ENCODE peak calls at places on chromosome 22, in six cellular contexts. Z is progenitor cell of endocrine pancreas; G is stimulated activated CD8-positive, alpha-beta memory T cell treated with anti-CD3 and anti-CD28 coated beads, Interleukin-4, amount 100 ng/mL, for 24 hours; L is AG10803; E is mesothelial cell of epicardium; A is adipocyte. Q is an unnamed sample.

GRCh38 chr22:47534150-47535133 is 772.0 kb downstream of the TBC1D22A start:
- DNase-seq in G (no peak), A (no peak), L (no peak), Z (no peak), E (no peak), Q (peak; percentile 51)

GRCh38 chr22:41260871-41261270 is 20.1 kb upstream of the CHADL start:
- DNase-seq in Z (no peak), G (no peak), E (no peak), L (no peak), A (no peak), Q (peak; percentile 70)

GRCh38 chr22:20022231-20023069 is 1.5 kb downstream of the TANGO2 start:
- DNase-seq in G (no peak), A (no peak), Z (no peak), E (no peak), L (no peak), Q (no peak)

GRCh38 chr22:40654522-40655167 is 18.1 kb upstream of the MRTFA start:
- DNase-seq in E (no peak), L (peak; percentile 71), G (no peak), Z (no peak), A (peak; percentile 69), Q (peak; percentile 74)

GRCh38 chr22:40176921-40177737 is 596 bp upstream of the TNRC6B start:
- DNase-seq in L (peak; percentile 59), E (no peak), G (peak; percentile 57), A (peak; percentile 70), Z (no peak), Q (no peak)

GRCh38 chr22:37931893-37932389 is 21.5 kb downstream of the C22orf23 start:
- DNase-seq in G (no peak), E (no peak), L (no peak), A (no peak), Z (no peak), Q (no peak)

GRCh38 chr22:26514419-26515161 is 2.3 kb upstream of the TFIP11 start:
- DNase-seq in A (no peak), L (no peak), E (no peak), Z (no peak), G (no peak), Q (no peak)

GRCh38 chr22:27798526-27799333 is 2.8 kb downstream of the MN1 start:
- DNase-seq in Z (no peak), A (peak; percentile 56), E (no peak), L (no peak), G (no peak), Q (no peak)

GRCh38 chr22:22609271-22609670 is 35.1 kb upstream of the GGTLC2 start:
- DNase-seq in L (no peak), A (no peak), E (no peak), Z (no peak), G (no peak), Q (no peak)

GRCh38 chr22:39715778-39716495 is 145.4 kb downstream of the CACNA1I start:
- DNase-seq in L (no peak), E (no peak), G (no peak), A (no peak), Z (no peak), Q (no peak)

GRCh38 chr22:38645430-38645829 is 10.8 kb downstream of the FAM227A start:
- DNase-seq in E (no peak), Z (no peak), A (no peak), L (no peak), G (no peak), Q (no peak)

GRCh38 chr22:20239063-20239950 is 28.8 kb downstream of the RTN4R start:
- DNase-seq in L (peak; percentile 1), Z (no peak), E (no peak), G (no peak), A (peak; percentile 18), Q (no peak)

GRCh38 chr22:26767351-26767970 is 110.1 kb downstream of the MIAT start:
- DNase-seq in G (no peak), E (no peak), A (no peak), Z (no peak), L (no peak), Q (no peak)

GRCh38 chr22:48536691-48537591 is 1290.7 kb downstream of the BRD1 start:
- DNase-seq in G (no peak), A (no peak), Z (no peak), L (peak; percentile 31), E (no peak), Q (no peak)

GRCh38 chr22:49589301-49589700 is 238.4 kb downstream of the BRD1 start:
- DNase-seq in L (no peak), G (no peak), E (no peak), A (no peak), Z (no peak), Q (no peak)

GRCh38 chr22:30887861-30888260 is 80.7 kb downstream of the MORC2 start:
- DNase-seq in G (no peak), L (no peak), A (no peak), E (no peak), Z (no peak), Q (no peak)

GRCh38 chr22:29214232-29214631 is 8.5 kb downstream of the EMID1 start:
- DNase-seq in A (no peak), L (no peak), Z (no peak), G (no peak), E (no peak), Q (peak; percentile 28)

GRCh38 chr22:37892566-37893338 is 13.3 kb upstream of the MICALL1 start:
- DNase-seq in E (no peak), Z (no peak), A (no peak), G (no peak), L (peak; percentile 28), Q (peak; percentile 66)

GRCh38 chr22:47610766-47611165 is 848.3 kb downstream of the TBC1D22A start:
- DNase-seq in E (no peak), A (no peak), L (no peak), Z (no peak), G (no peak), Q (peak; percentile 10)

GRCh38 chr22:41023299-41023623 is 69.1 kb upstream of the EP300 start:
- DNase-seq in G (no peak), E (no peak), L (no peak), A (no peak), Z (no peak), Q (no peak)

GRCh38 chr22:45491841-45492240 is 10.8 kb upstream of the FBLN1 start:
- DNase-seq in E (no peak), A (no peak), L (no peak), G (no peak), Z (no peak), Q (no peak)

GRCh38 chr22:45692549-45692948 is 20.9 kb downstream of the ATXN10 start:
- DNase-seq in G (no peak), A (peak; percentile 57), Z (no peak), L (peak; percentile 59), E (no peak), Q (no peak)

GRCh38 chr22:30073743-30074142 is 6.5 kb upstream of the HORMAD2 start:
- DNase-seq in L (no peak), E (no peak), A (no peak), Z (no peak), G (no peak), Q (no peak)

GRCh38 chr22:47000256-47000655 is 237.8 kb downstream of the TBC1D22A start:
- DNase-seq in G (no peak), L (no peak), A (no peak), Z (no peak), E (no peak), Q (no peak)

GRCh38 chr22:22616636-22617035 is 27.8 kb upstream of the GGTLC2 start:
- DNase-seq in A (no peak), L (no peak), G (no peak), Z (no peak), E (no peak), Q (no peak)

GRCh38 chr22:32031466-32031865 is 11.6 kb upstream of the SLC5A1 start:
- DNase-seq in G (no peak), E (no peak), A (no peak), L (no peak), Z (no peak), Q (no peak)

GRCh38 chr22:26416670-26417270 is 12.3 kb upstream of the ASPHD2 start:
- DNase-seq in A (peak; percentile 64), L (peak; percentile 84), Z (no peak), E (no peak), G (no peak), Q (no peak)

GRCh38 chr22:41908409-41909289 is 6.2 kb downstream of the SHISA8 start:
- DNase-seq in Z (no peak), G (no peak), L (no peak), A (no peak), E (no peak), Q (no peak)

GRCh38 chr22:37260939-37261338 is 16.9 kb upstream of the RAC2 start:
- DNase-seq in E (no peak), L (peak; percentile 49), G (no peak), Z (peak; percentile 44), A (peak; percentile 81), Q (peak; percentile 32)